ENCODE peak calls at places on chromosome 12, in ten cellular contexts. C is HCT116, Q is ovary, A is transverse colon, J is uterus, O is A549, T is body of pancreas, X is heart left ventricle, E is tibial nerve, L is esophagus squamous epithelium. H is an unnamed sample. For H3K4me1, the result is how much of the 10 kb centered on the place peaks cover.

GRCh38 chr12:130791699-130792098 is 47.4 kb downstream of the STX2 start:
- DNase-seq in C (no peak), Q (no peak), A (no peak), J (no peak), O (no peak), T (no peak), X (no peak), E (no peak), L (no peak), H (no peak)

GRCh38 chr12:64099430-64099829 is 122.7 kb downstream of the KICS2 start:
- DNase-seq in C (peak), Q (no peak), A (no peak), J (peak), O (peak), T (no peak), X (no peak), E (peak), L (no peak), H (peak)

GRCh38 chr12:46523863-46524770 is 151.5 kb upstream of the SLC38A2 start:
- DNase-seq in C (peak), Q (peak), A (no peak), J (peak), O (peak), T (no peak), X (no peak), E (no peak), L (no peak), H (no peak)

GRCh38 chr12:64433915-64434314 is 18.0 kb upstream of the TBK1 start:
- DNase-seq in C (no peak), Q (no peak), A (no peak), J (no peak), O (no peak), T (no peak), X (no peak), E (no peak), L (no peak), H (no peak)

GRCh38 chr12:118741196-118741595 is 240.1 kb upstream of the SRRM4 start:
- DNase-seq in C (no peak), Q (no peak), A (no peak), J (no peak), O (no peak), T (no peak), X (no peak), E (no peak), L (no peak), H (no peak)

GRCh38 chr12:848519-849191 is 96.3 kb downstream of the WNK1 start:
- DNase-seq in C (no peak), Q (no peak), A (no peak), J (no peak), O (no peak), T (no peak), X (no peak), E (no peak), L (no peak), H (no peak)

GRCh38 chr12:55738113-55739024 is 4.6 kb upstream of the GDF11 start:
- DNase-seq in C (peak), Q (peak), A (peak), J (peak), O (peak), T (peak), X (peak), E (peak), L (peak), H (no peak)

GRCh38 chr12:30019386-30020140 is 235.8 kb upstream of the TMTC1 start:
- DNase-seq in C (no peak), Q (no peak), A (no peak), J (no peak), O (no peak), T (no peak), X (no peak), E (no peak), L (no peak), H (no peak)

GRCh38 chr12:67925551-67925950 is 63.7 kb upstream of the IFNG-AS1 start:
- DNase-seq in C (no peak), Q (no peak), A (no peak), J (no peak), O (no peak), T (no peak), X (no peak), E (no peak), L (no peak), H (no peak)

GRCh38 chr12:94427520-94428381 is 31.9 kb downstream of the CEP83 start:
- DNase-seq in C (no peak), Q (peak), A (peak), J (peak), O (no peak), T (peak), X (no peak), E (peak), L (no peak), H (peak)

GRCh38 chr12:45415393-45415817 is 199.5 kb downstream of the ANO6 start:
- DNase-seq in C (peak), Q (no peak), A (no peak), J (peak), O (peak), T (no peak), X (no peak), E (peak), L (no peak), H (peak)

DNA sequence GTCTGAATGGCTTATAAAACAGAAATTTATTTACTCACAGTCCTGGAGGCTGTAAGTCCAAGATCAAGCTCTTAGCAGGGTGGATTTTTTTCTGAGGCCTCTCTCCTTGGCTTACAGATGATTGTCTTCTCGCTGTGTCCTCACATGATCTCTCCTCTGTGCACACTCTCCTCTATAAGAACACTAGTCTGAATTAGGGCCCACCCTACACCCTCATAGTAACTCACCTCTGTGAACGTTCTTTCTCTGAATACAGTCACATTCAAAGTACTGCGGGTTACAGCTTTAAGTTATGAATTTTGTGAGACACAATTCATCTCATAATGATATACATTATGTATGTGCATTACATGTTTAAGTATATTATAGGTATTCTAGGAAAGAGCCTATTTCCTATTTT is 135.7 kb upstream of the ATXN7L3B start:
- DNase-seq in C (peak), Q (no peak), A (no peak), J (no peak), O (peak), T (no peak), X (no peak), E (no peak), L (no peak), H (no peak)
- H3K27ac ChIP-seq in C (peak), Q (no peak), A (no peak), J (no peak), O (peak), T (no peak), X (no peak), E (no peak), L (no peak), H (no peak)

GRCh38 chr12:126974779-126975178 is 1292.2 kb upstream of the TMEM132C start:
- DNase-seq in C (no peak), Q (no peak), A (no peak), J (no peak), O (peak), T (no peak), X (no peak), E (no peak), L (no peak), H (no peak)
- TF ChIP-seq POLR2A in C (no peak), Q (no peak), A (no peak), J (no peak), O (no peak), T (no peak), X (no peak), E (no peak), L (no peak), H (no peak)

GRCh38 chr12:7083125-7083524 is 9.1 kb downstream of the C1R start:
- DNase-seq in C (no peak), Q (no peak), A (no peak), J (no peak), O (no peak), T (no peak), X (no peak), E (no peak), L (no peak), H (no peak)
- H3K4me1 ChIP-seq in C (under half), Q (under half), A (under half), J (under half), O (under half), T (under half), X (under half), E (under half), L (under half), H (under half)

GRCh38 chr12:77435446-77436091 is 370.2 kb upstream of the E2F7 start:
- DNase-seq in C (no peak), Q (no peak), A (no peak), J (no peak), O (no peak), T (no peak), X (no peak), E (no peak), L (no peak), H (no peak)
- H3K27ac ChIP-seq in C (no peak), Q (no peak), A (no peak), J (no peak), O (no peak), T (no peak), X (no peak), E (no peak), L (no peak), H (no peak)

GRCh38 chr12:53676715-53677611 is 1.1 kb upstream of the ATP5MC2 start:
- DNase-seq in C (no peak), Q (peak), A (peak), J (peak), O (no peak), T (peak), X (peak), E (peak), L (no peak), H (peak)

GRCh38 chr12:53674977-53675700 is 744 bp downstream of the ATP5MC2 start:
- DNase-seq in C (no peak), Q (no peak), A (no peak), J (no peak), O (no peak), T (no peak), X (no peak), E (no peak), L (no peak), H (no peak)

GRCh38 chr12:53670966-53671365 is 4.9 kb downstream of the ATP5MC2 start:
- DNase-seq in C (no peak), Q (no peak), A (no peak), J (no peak), O (no peak), T (no peak), X (no peak), E (no peak), L (no peak), H (no peak)

GRCh38 chr12:53677612-53678133 is 1.8 kb upstream of the ATP5MC2 start:
- DNase-seq in C (no peak), Q (no peak), A (no peak), J (no peak), O (no peak), T (no peak), X (no peak), E (no peak), L (no peak), H (no peak)

DNA sequence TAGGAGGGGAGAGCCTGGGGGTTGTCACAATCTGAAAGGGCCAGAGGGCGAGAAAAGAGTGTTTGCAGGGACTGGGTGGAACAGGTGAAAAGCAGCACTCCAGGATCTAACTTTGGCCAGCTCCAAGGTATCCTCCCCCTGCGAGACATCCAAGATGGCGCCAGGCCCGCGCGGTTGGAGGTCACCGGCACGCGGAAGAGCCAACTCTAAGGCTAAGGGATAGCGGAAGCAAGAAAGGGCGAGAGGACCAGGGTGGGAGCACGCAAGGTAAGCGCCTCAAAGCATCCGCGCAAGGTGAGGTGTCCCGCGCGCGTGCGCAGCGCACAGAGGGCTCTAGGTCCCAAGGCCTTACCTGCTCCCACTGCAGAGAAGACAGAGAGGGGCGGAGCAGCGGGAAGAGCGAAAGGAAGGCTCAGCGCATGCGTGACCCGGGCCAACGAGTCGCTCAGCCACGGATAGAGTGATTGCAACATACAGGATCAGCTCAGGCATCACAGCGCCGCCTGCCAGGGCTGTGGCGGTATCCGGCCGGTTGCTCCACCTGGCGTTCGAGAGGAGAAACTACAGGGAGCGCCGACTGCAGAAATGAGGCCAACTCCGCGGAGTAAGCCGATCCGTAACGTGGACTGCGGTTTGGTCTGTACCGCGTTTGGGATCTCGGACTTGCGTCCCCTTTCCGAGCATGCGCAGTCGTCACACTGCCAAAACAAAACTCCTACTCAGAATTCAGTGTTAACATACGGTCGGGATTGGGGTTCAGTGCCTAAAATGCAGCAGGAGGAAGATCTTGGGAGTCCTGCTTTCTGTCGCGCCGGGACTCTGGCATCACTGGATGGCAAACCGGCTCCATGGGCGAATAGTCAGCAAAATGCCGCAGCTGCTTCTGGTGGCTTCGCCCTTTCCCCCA is at the start of gene ATP5MC2:
- DNase-seq in C (peak), Q (peak), A (peak), J (peak), O (peak), T (peak), X (peak), E (peak), L (peak), H (peak)
- TF ChIP-seq POLR2A in C (peak), Q (peak), A (peak), J (peak), O (peak), T (peak), X (peak), E (peak), L (peak), H (peak)

GRCh38 chr12:124498178-124498869 is 69.1 kb downstream of the NCOR2 start:
- DNase-seq in C (no peak), Q (no peak), A (no peak), J (no peak), O (no peak), T (peak), X (peak), E (no peak), L (no peak), H (no peak)

GRCh38 chr12:124496584-124496983 is 70.8 kb downstream of the NCOR2 start:
- DNase-seq in C (no peak), Q (no peak), A (no peak), J (no peak), O (peak), T (no peak), X (peak), E (no peak), L (no peak), H (no peak)

GRCh38 chr12:124498870-124499753 is 68.3 kb downstream of the NCOR2 start:
- DNase-seq in C (no peak), Q (no peak), A (no peak), J (no peak), O (no peak), T (no peak), X (peak), E (peak), L (no peak), H (no peak)

GRCh38 chr12:124497039-124497438 is 70.4 kb downstream of the NCOR2 start:
- DNase-seq in C (no peak), Q (no peak), A (no peak), J (no peak), O (no peak), T (no peak), X (peak), E (no peak), L (no peak), H (no peak)

DNA sequence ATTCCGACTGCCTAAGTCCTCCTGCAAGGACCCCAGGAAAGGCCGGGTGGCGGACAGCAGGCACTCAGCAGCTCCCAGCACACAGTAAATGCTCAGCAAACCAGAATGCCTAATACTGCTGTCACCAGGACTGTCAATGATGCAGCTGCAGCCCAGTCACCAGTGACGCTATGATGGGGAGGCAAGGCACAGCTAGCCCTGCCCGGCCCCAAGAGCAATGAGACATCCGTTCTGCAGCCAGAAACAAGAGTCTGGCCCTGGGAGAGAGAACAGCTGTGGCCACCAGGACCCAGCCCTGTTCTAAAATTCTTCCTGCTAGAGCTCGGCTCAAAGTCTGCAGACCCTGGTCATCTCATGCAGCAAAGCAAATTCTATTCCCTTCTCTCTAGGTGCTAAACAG is 69.8 kb downstream of the NCOR2 start:
- DNase-seq in C (no peak), Q (no peak), A (no peak), J (no peak), O (no peak), T (peak), X (peak), E (peak), L (no peak), H (peak)
- H3K4me1 ChIP-seq in C (under half), Q (under half), A (under half), J (under half), O (under half), T (half or more), X (half or more), E (half or more), L (under half), H (half or more)

GRCh38 chr12:51346581-51346980 is at the start of gene CELA1:
- DNase-seq in C (no peak), Q (no peak), A (no peak), J (no peak), O (no peak), T (no peak), X (no peak), E (no peak), L (no peak), H (no peak)

GRCh38 chr12:51349026-51349425 is 2.5 kb upstream of the CELA1 start:
- DNase-seq in C (no peak), Q (no peak), A (no peak), J (no peak), O (no peak), T (no peak), X (no peak), E (no peak), L (no peak), H (no peak)

GRCh38 chr12:51348116-51348515 is 1.6 kb upstream of the CELA1 start:
- DNase-seq in C (no peak), Q (no peak), A (no peak), J (no peak), O (no peak), T (no peak), X (no peak), E (no peak), L (no peak), H (no peak)

GRCh38 chr12:51357374-51358047 is 11.0 kb upstream of the CELA1 start:
- DNase-seq in C (no peak), Q (no peak), A (no peak), J (no peak), O (no peak), T (no peak), X (no peak), E (no peak), L (no peak), H (no peak)

GRCh38 chr12:51351913-51352532 is 5.5 kb upstream of the CELA1 start:
- DNase-seq in C (peak), Q (no peak), A (peak), J (no peak), O (peak), T (peak), X (no peak), E (peak), L (no peak), H (no peak)
- H3K27ac ChIP-seq in C (no peak), Q (no peak), A (no peak), J (no peak), O (no peak), T (peak), X (no peak), E (no peak), L (no peak), H (no peak)